ENCODE peak calls at places on chromosome 1, in eight cellular contexts. B, R, Q, H, C, U, E and K are unnamed samples.

GRCh38 chr1:119988316-119989067 is 81.0 kb downstream of the NOTCH2 start:
- DNase-seq in B (no peak), Q (no peak), R (no peak), E (no peak), C (no peak), U (no peak), H (no peak), K (no peak)

GRCh38 chr1:2213576-2214505 is 14.3 kb upstream of the SKI start:
- DNase-seq in B (peak; percentile 81), C (peak; percentile 84), Q (no peak), R (peak; percentile 90), E (no peak), U (no peak), H (no peak), K (no peak)

GRCh38 chr1:106768077-106768476 is 288.4 kb upstream of the PRMT6 start:
- DNase-seq in H (no peak), R (no peak), E (no peak), C (no peak), Q (no peak), B (no peak), U (no peak), K (no peak)

GRCh38 chr1:178539291-178539690 is 26.4 kb downstream of the TEX35 start:
- DNase-seq in B (no peak), U (no peak), Q (no peak), H (no peak), E (no peak), R (no peak), C (no peak), K (no peak)

GRCh38 chr1:30955448-30956015 is 47.0 kb upstream of the SDC3 start:
- DNase-seq in R (no peak), Q (no peak), E (no peak), H (no peak), U (no peak), C (no peak), B (no peak), K (no peak)

GRCh38 chr1:198380275-198380674 is 160.2 kb downstream of the ATP6V1G3 start:
- DNase-seq in R (no peak), U (no peak), B (no peak), Q (no peak), E (no peak), C (no peak), H (no peak), K (no peak)

GRCh38 chr1:40036574-40036973 is 4.0 kb upstream of the CAP1 start:
- DNase-seq in B (no peak), U (no peak), R (peak; percentile 81), E (no peak), Q (no peak), H (no peak), C (peak; percentile 65), K (no peak)

GRCh38 chr1:10794724-10795304 is 1.6 kb downstream of the CASZ1 start:
- DNase-seq in Q (no peak), R (no peak), C (no peak), E (no peak), H (no peak), B (no peak), U (no peak), K (no peak)

GRCh38 chr1:66999640-67000400 is 54.1 kb downstream of the SLC35D1 start:
- DNase-seq in U (no peak), Q (no peak), H (no peak), B (no peak), E (no peak), R (no peak), C (no peak), K (no peak)